ENCODE peak calls at places on chromosomes 2 and 18, in six cellular contexts. D, M, F, B, Z and K are unnamed samples.

GRCh38 chr18:8839285-8839684 is 133.9 kb downstream of the MTCL1 start:
- DNase-seq in F (no peak), B (peak), M (no peak), Z (no peak), D (no peak), K (no peak)

GRCh38 chr2:46858697-46859080 is 56.9 kb downstream of the MCFD2 start:
- DNase-seq in M (no peak), Z (no peak), F (no peak), B (no peak), D (peak), K (no peak)

GRCh38 chr2:59184281-59185020 is 943.3 kb upstream of the FANCL start:
- DNase-seq in D (peak), M (no peak), F (no peak), B (no peak), Z (no peak), K (no peak)

GRCh38 chr18:24187049-24187448 is 48.2 kb downstream of the CABYR start:
- DNase-seq in Z (no peak), D (no peak), B (no peak), F (no peak), M (no peak), K (no peak)

GRCh38 chr2:239296020-239296932 is 104.5 kb downstream of the HDAC4 start:
- DNase-seq in Z (no peak), D (no peak), B (no peak), M (no peak), F (no peak), K (peak)

GRCh38 chr18:36811430-36811829 is 17.4 kb downstream of the TPGS2 start:
- DNase-seq in D (no peak), B (no peak), Z (no peak), F (no peak), M (no peak), K (no peak)

GRCh38 chr2:162244559-162245031 is 1.4 kb upstream of the FAP start:
- DNase-seq in M (no peak), Z (peak), B (no peak), F (peak), D (peak), K (no peak)

GRCh38 chr2:80331025-80331424 is 26.5 kb upstream of the LRRTM1 start:
- DNase-seq in Z (no peak), B (no peak), F (no peak), M (no peak), D (no peak), K (no peak)

GRCh38 chr2:117523267-117523666 is 291.2 kb upstream of the DDX18 start:
- DNase-seq in M (no peak), F (no peak), Z (no peak), D (peak), B (peak), K (no peak)

GRCh38 chr2:229282758-229283546 is 11.9 kb upstream of the PID1 start:
- DNase-seq in D (no peak), M (no peak), F (no peak), Z (peak), B (no peak), K (no peak)